ENCODE peak calls at places on chromosomes 12 and 14, in six cellular contexts. One of them, this sample, is unnamed.

GRCh38 chr12:124456652-124457152 is 110.7 kb downstream of the NCOR2 start:
- DNase-seq in ovary: no peak
- DNase-seq in CD8-positive, alpha-beta memory T cell: peak; percentile 77
- DNase-seq in fibroblast of lung: no peak
- DNase-seq in tibial artery: peak; percentile 75
- DNase-seq in transverse colon: peak; percentile 61
- DNase-seq in this sample: no peak

GRCh38 chr14:102930753-102931579 is 8.5 kb downstream of the AMN start:
- DNase-seq in CD8-positive, alpha-beta memory T cell: no peak
- DNase-seq in ovary: no peak
- DNase-seq in fibroblast of lung: peak; percentile 58
- DNase-seq in transverse colon: peak; percentile 61
- DNase-seq in tibial artery: no peak
- DNase-seq in this sample: no peak

GRCh38 chr12:64737539-64737938 is 21.7 kb downstream of the GNS start:
- DNase-seq in fibroblast of lung: no peak
- DNase-seq in tibial artery: no peak
- DNase-seq in CD8-positive, alpha-beta memory T cell: no peak
- DNase-seq in ovary: no peak
- DNase-seq in transverse colon: no peak
- DNase-seq in this sample: no peak

GRCh38 chr12:82708507-82708906 is 21.8 kb downstream of the TMTC2 start:
- DNase-seq in ovary: peak; percentile 32
- DNase-seq in transverse colon: peak; percentile 31
- DNase-seq in fibroblast of lung: no peak
- DNase-seq in tibial artery: no peak
- DNase-seq in CD8-positive, alpha-beta memory T cell: no peak
- DNase-seq in this sample: peak; percentile 16

GRCh38 chr12:109833307-109834189 is at the start of gene TRPV4:
- DNase-seq in ovary: no peak
- DNase-seq in fibroblast of lung: peak; percentile 53
- DNase-seq in tibial artery: no peak
- DNase-seq in CD8-positive, alpha-beta memory T cell: no peak
- DNase-seq in transverse colon: no peak
- DNase-seq in this sample: peak; percentile 41

GRCh38 chr12:113781415-113782198 is 184.5 kb downstream of the RBM19 start:
- DNase-seq in ovary: no peak
- DNase-seq in fibroblast of lung: peak; percentile 48
- DNase-seq in transverse colon: no peak
- DNase-seq in CD8-positive, alpha-beta memory T cell: no peak
- DNase-seq in tibial artery: no peak
- DNase-seq in this sample: no peak

GRCh38 chr14:69464829-69465228 is 19.7 kb upstream of the PLEKHD1 start:
- DNase-seq in tibial artery: no peak
- DNase-seq in ovary: no peak
- DNase-seq in fibroblast of lung: peak; percentile 96
- DNase-seq in CD8-positive, alpha-beta memory T cell: no peak
- DNase-seq in transverse colon: no peak
- DNase-seq in this sample: peak; percentile 70

GRCh38 chr14:104405566-104406226 is 173.9 kb upstream of the C14orf180 start:
- DNase-seq in tibial artery: no peak
- DNase-seq in CD8-positive, alpha-beta memory T cell: no peak
- DNase-seq in transverse colon: no peak
- DNase-seq in fibroblast of lung: no peak
- DNase-seq in ovary: no peak
- DNase-seq in this sample: no peak

GRCh38 chr12:107632246-107632645 is 53.4 kb upstream of the PWP1 start:
- DNase-seq in ovary: no peak
- DNase-seq in transverse colon: no peak
- DNase-seq in fibroblast of lung: no peak
- DNase-seq in tibial artery: no peak
- DNase-seq in CD8-positive, alpha-beta memory T cell: no peak
- DNase-seq in this sample: no peak

GRCh38 chr14:23524954-23525353 is 26.6 kb downstream of the ZFHX2 start:
- DNase-seq in transverse colon: no peak
- DNase-seq in tibial artery: no peak
- DNase-seq in fibroblast of lung: no peak
- DNase-seq in CD8-positive, alpha-beta memory T cell: no peak
- DNase-seq in ovary: no peak
- DNase-seq in this sample: no peak

GRCh38 chr14:90642239-90642717 is 174.0 kb downstream of the TTC7B start:
- DNase-seq in fibroblast of lung: peak; percentile 73
- DNase-seq in CD8-positive, alpha-beta memory T cell: no peak
- DNase-seq in transverse colon: no peak
- DNase-seq in ovary: no peak
- DNase-seq in tibial artery: no peak
- DNase-seq in this sample: no peak

GRCh38 chr12:58425481-58426392 is 484.4 kb downstream of the ATP23 start:
- DNase-seq in CD8-positive, alpha-beta memory T cell: no peak
- DNase-seq in fibroblast of lung: peak; percentile 97
- DNase-seq in tibial artery: peak; percentile 62
- DNase-seq in transverse colon: peak; percentile 31
- DNase-seq in ovary: peak; percentile 23
- DNase-seq in this sample: peak; percentile 72

GRCh38 chr12:88248606-88249005 is 106.5 kb downstream of the TMTC3 start:
- DNase-seq in ovary: no peak
- DNase-seq in fibroblast of lung: no peak
- DNase-seq in tibial artery: no peak
- DNase-seq in transverse colon: no peak
- DNase-seq in CD8-positive, alpha-beta memory T cell: no peak
- DNase-seq in this sample: no peak

GRCh38 chr12:123233505-123234299 is 466 bp downstream of the MTRFR start:
- DNase-seq in ovary: no peak
- DNase-seq in transverse colon: no peak
- DNase-seq in CD8-positive, alpha-beta memory T cell: no peak
- DNase-seq in fibroblast of lung: no peak
- DNase-seq in tibial artery: no peak
- DNase-seq in this sample: no peak

GRCh38 chr12:73798523-73798922 is 739.1 kb upstream of the ATXN7L3B start:
- DNase-seq in CD8-positive, alpha-beta memory T cell: no peak
- DNase-seq in transverse colon: no peak
- DNase-seq in tibial artery: no peak
- DNase-seq in ovary: no peak
- DNase-seq in fibroblast of lung: no peak
- DNase-seq in this sample: no peak

GRCh38 chr12:106760184-106760531 is 14.3 kb upstream of the RIC8B start:
- DNase-seq in ovary: no peak
- DNase-seq in fibroblast of lung: peak; percentile 18
- DNase-seq in transverse colon: peak; percentile 31
- DNase-seq in tibial artery: no peak
- DNase-seq in CD8-positive, alpha-beta memory T cell: no peak
- DNase-seq in this sample: no peak

GRCh38 chr14:103819503-103820307 is 27.7 kb downstream of the PPP1R13B start:
- DNase-seq in transverse colon: peak; percentile 47
- DNase-seq in tibial artery: peak; percentile 65
- DNase-seq in fibroblast of lung: peak; percentile 15
- DNase-seq in ovary: peak; percentile 82
- DNase-seq in CD8-positive, alpha-beta memory T cell: no peak
- DNase-seq in this sample: peak; percentile 10

GRCh38 chr14:69331206-69331605 is 66.9 kb downstream of the ERH start:
- DNase-seq in transverse colon: no peak
- DNase-seq in fibroblast of lung: no peak
- DNase-seq in ovary: no peak
- DNase-seq in tibial artery: peak; percentile 24
- DNase-seq in CD8-positive, alpha-beta memory T cell: peak; percentile 3
- DNase-seq in this sample: no peak

GRCh38 chr12:76268267-76268666 is 79.9 kb downstream of the BBS10 start:
- DNase-seq in CD8-positive, alpha-beta memory T cell: no peak
- DNase-seq in ovary: no peak
- DNase-seq in fibroblast of lung: peak; percentile 64
- DNase-seq in tibial artery: no peak
- DNase-seq in transverse colon: no peak
- DNase-seq in this sample: no peak

GRCh38 chr12:3101309-3102022 is 24.3 kb downstream of the TSPAN9 start:
- DNase-seq in CD8-positive, alpha-beta memory T cell: no peak
- DNase-seq in ovary: no peak
- DNase-seq in fibroblast of lung: peak; percentile 66
- DNase-seq in tibial artery: no peak
- DNase-seq in transverse colon: no peak
- DNase-seq in this sample: peak; percentile 43

DNA sequence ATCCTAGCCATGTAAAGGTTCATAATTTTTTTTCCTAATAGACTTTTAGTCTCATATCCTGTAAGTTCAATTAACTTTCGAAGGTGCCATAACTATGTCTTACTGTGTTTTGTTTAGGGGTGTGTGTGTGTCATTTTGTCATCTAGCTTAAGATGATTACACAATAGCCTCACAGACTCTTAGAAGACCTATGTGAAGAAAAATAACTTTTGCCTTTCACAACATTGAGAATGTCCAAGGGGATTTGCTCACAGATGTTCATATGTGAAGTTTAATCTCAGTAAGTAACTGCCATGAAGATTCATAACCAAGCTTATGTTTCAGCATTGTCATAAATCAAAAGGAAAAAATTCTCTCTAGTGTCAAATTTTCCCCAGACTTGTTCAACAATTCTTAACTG is 226.0 kb upstream of the PRKD1 start:
- DNase-seq in tibial artery: no peak
- DNase-seq in CD8-positive, alpha-beta memory T cell: no peak
- DNase-seq in ovary: no peak
- DNase-seq in transverse colon: no peak
- DNase-seq in fibroblast of lung: no peak
- DNase-seq in this sample: no peak
- H3K9me3 ChIP-seq in tibial artery: no peaks in the 10 kb centered on the region
- H3K9me3 ChIP-seq in CD8-positive, alpha-beta memory T cell: no peaks in the 10 kb centered on the region
- H3K9me3 ChIP-seq in ovary: no peaks in the 10 kb centered on the region
- H3K9me3 ChIP-seq in transverse colon: no peaks in the 10 kb centered on the region
- H3K9me3 ChIP-seq in fibroblast of lung: no peaks in the 10 kb centered on the region
- H3K9me3 ChIP-seq in this sample: peaks cover 3% of the 10 kb centered on the region

DNA sequence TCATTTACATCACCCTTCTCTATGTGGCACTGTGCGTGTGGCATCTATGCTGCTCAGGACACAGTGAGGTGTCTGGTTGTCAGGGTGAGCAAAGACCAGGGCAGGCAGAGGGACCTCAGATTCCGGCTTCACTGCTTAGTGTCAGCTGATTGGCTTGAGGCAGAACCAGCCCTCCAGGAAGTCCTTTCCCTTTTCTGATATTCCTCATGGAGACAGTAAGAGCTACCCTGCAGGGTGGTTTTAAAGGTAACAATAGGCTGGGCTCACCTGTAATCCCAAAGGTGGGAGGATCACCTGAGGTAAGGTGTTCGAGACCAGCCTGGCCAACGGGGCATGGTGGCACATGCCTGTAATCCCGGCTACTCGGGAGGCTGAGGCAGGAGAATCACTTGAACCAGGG is 129.3 kb upstream of the AMIGO2 start:
- DNase-seq in CD8-positive, alpha-beta memory T cell: no peak
- DNase-seq in tibial artery: no peak
- DNase-seq in transverse colon: no peak
- DNase-seq in ovary: no peak
- DNase-seq in fibroblast of lung: no peak
- DNase-seq in this sample: no peak
- H3K36me3 ChIP-seq in CD8-positive, alpha-beta memory T cell: peaks cover 43% of the 10 kb centered on the region
- H3K36me3 ChIP-seq in tibial artery: no peaks in the 10 kb centered on the region
- H3K36me3 ChIP-seq in transverse colon: no peaks in the 10 kb centered on the region
- H3K36me3 ChIP-seq in ovary: no peaks in the 10 kb centered on the region
- H3K36me3 ChIP-seq in fibroblast of lung: no peaks in the 10 kb centered on the region
- H3K36me3 ChIP-seq in this sample: no peaks in the 10 kb centered on the region

GRCh38 chr12:132948146-132949066 is 7.7 kb downstream of the ZNF605 start:
- DNase-seq in fibroblast of lung: no peak
- DNase-seq in tibial artery: peak; percentile 40
- DNase-seq in ovary: no peak
- DNase-seq in transverse colon: no peak
- DNase-seq in CD8-positive, alpha-beta memory T cell: no peak
- DNase-seq in this sample: no peak

GRCh38 chr12:132942611-132943010 is 13.5 kb downstream of the ZNF605 start:
- DNase-seq in fibroblast of lung: no peak
- DNase-seq in CD8-positive, alpha-beta memory T cell: no peak
- DNase-seq in tibial artery: peak; percentile 51
- DNase-seq in transverse colon: no peak
- DNase-seq in ovary: no peak
- DNase-seq in this sample: no peak

GRCh38 chr12:132949936-132950837 is 5.9 kb downstream of the ZNF605 start:
- DNase-seq in tibial artery: peak; percentile 32
- DNase-seq in transverse colon: no peak
- DNase-seq in CD8-positive, alpha-beta memory T cell: no peak
- DNase-seq in fibroblast of lung: no peak
- DNase-seq in ovary: no peak
- DNase-seq in this sample: no peak

GRCh38 chr12:132946507-132946820 is 9.6 kb downstream of the ZNF605 start:
- DNase-seq in fibroblast of lung: no peak
- DNase-seq in tibial artery: no peak
- DNase-seq in transverse colon: no peak
- DNase-seq in CD8-positive, alpha-beta memory T cell: no peak
- DNase-seq in ovary: no peak
- DNase-seq in this sample: no peak

DNA sequence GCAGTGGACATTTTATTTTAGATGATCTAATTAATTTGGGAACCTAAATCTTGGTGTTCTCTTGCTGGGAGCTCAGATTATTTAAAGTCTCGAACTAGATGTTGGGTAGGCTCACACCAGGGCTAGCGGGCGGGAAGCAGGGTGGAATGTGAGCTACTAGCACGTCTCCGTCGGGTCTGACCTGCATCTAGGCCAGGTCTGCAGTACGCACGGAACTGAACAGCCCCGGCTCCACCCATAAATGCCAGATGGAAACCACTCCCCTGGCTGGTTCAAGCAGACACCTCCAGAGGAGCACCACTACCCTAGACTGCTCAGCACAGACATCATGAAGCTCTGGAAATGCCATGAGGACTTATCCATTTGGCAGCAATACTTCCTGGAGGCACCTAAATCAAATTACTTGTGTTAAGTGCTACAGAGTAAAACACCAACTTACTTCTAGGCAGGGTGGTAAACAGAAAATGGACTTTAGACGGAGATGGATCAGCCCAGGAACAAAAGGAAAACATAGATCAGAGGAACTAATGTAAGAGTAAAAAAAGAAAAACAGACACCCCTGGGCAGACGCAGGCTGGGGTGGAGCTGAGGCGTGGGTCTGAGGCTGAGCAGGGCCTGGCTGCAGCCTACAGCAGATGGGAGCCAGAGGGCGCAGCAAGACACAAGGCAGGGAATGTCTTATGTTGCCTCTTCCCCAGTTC is 10.2 kb downstream of the ZNF605 start:
- DNase-seq in ovary: no peak
- DNase-seq in CD8-positive, alpha-beta memory T cell: no peak
- DNase-seq in tibial artery: no peak
- DNase-seq in fibroblast of lung: no peak
- DNase-seq in transverse colon: no peak
- DNase-seq in this sample: no peak
- H3K9me3 ChIP-seq in ovary: no peaks in the 10 kb centered on the region
- H3K9me3 ChIP-seq in CD8-positive, alpha-beta memory T cell: peaks cover 4% of the 10 kb centered on the region
- H3K9me3 ChIP-seq in tibial artery: peaks cover 97% of the 10 kb centered on the region
- H3K9me3 ChIP-seq in fibroblast of lung: peaks cover 23% of the 10 kb centered on the region
- H3K9me3 ChIP-seq in transverse colon: peaks cover 89% of the 10 kb centered on the region
- H3K9me3 ChIP-seq in this sample: peaks cover 10% of the 10 kb centered on the region

GRCh38 chr12:112458330-112458729 is 39.6 kb downstream of the PTPN11 start:
- DNase-seq in ovary: no peak
- DNase-seq in CD8-positive, alpha-beta memory T cell: no peak
- DNase-seq in tibial artery: no peak
- DNase-seq in fibroblast of lung: no peak
- DNase-seq in transverse colon: no peak
- DNase-seq in this sample: no peak
- H3K36me3 ChIP-seq in ovary: no peaks in the 10 kb centered on the region
- H3K36me3 ChIP-seq in CD8-positive, alpha-beta memory T cell: peaks cover 14% of the 10 kb centered on the region
- H3K36me3 ChIP-seq in tibial artery: peaks cover 69% of the 10 kb centered on the region
- H3K36me3 ChIP-seq in fibroblast of lung: peaks cover 4% of the 10 kb centered on the region
- H3K36me3 ChIP-seq in transverse colon: no peaks in the 10 kb centered on the region
- H3K36me3 ChIP-seq in this sample: peaks cover 40% of the 10 kb centered on the region

This sample was measured in MG63.